ENCODE peak calls at places on chromosomes 6 and 20, in eight cellular contexts. D is mesendoderm; B is transverse colon; G is effector memory CD4-positive, alpha-beta T cell; W is thyroid gland; F is spleen; J is LNCaP clone FGC; Y is AG04450. C is an unnamed sample.

GRCh38 chr6:127366281-127367022 is 23.0 kb upstream of the ECHDC1 start:
- DNase-seq in J (no peak), D (peak; percentile 87), W (no peak), B (no peak), Y (peak; percentile 85), F (no peak), G (no peak), C (peak; percentile 93)

GRCh38 chr6:1103945-1104623 is 207.8 kb upstream of the FOXQ1 start:
- DNase-seq in D (peak; percentile 66), F (no peak), J (no peak), W (no peak), B (no peak), G (no peak), Y (no peak), C (no peak)

GRCh38 chr6:145199961-145200360 is 535.4 kb downstream of the EPM2A start:
- DNase-seq in J (no peak), B (no peak), Y (no peak), D (no peak), W (no peak), G (no peak), F (no peak), C (no peak)

GRCh38 chr6:22231616-22232015 is 65.2 kb downstream of the PRL start:
- DNase-seq in Y (no peak), F (no peak), W (no peak), J (no peak), B (no peak), D (no peak), G (no peak), C (no peak)

GRCh38 chr20:45783656-45784294 is 7.9 kb downstream of the WFDC3 start:
- DNase-seq in W (no peak), Y (no peak), G (no peak), B (peak; percentile 70), J (no peak), F (no peak), D (no peak), C (peak; percentile 73)

GRCh38 chr6:12849420-12850200 is 133.0 kb downstream of the PHACTR1 start:
- DNase-seq in B (no peak), G (no peak), D (no peak), J (no peak), Y (no peak), W (no peak), F (no peak), C (no peak)

GRCh38 chr20:63100401-63100925 is 93.7 kb upstream of the BHLHE23 start:
- DNase-seq in B (peak; percentile 5), W (no peak), D (no peak), J (no peak), G (no peak), F (peak; percentile 42), Y (no peak), C (no peak)

GRCh38 chr6:43396408-43397149 is 27.1 kb upstream of the ZNF318 start:
- DNase-seq in J (peak; percentile 59), W (peak; percentile 26), Y (no peak), D (no peak), G (no peak), B (no peak), F (no peak), C (peak; percentile 42)

GRCh38 chr6:98310408-98310807 is 524.0 kb upstream of the POU3F2 start:
- DNase-seq in Y (no peak), J (no peak), D (no peak), G (no peak), B (no peak), F (no peak), W (no peak), C (no peak)

GRCh38 chr6:25312034-25312620 is 33.0 kb downstream of the CARMIL1 start:
- DNase-seq in B (no peak), G (no peak), F (no peak), D (no peak), Y (no peak), J (no peak), W (no peak), C (no peak)

GRCh38 chr20:63320616-63321147 is 27.7 kb downstream of the COL20A1 start:
- DNase-seq in Y (no peak), B (no peak), G (no peak), D (no peak), F (no peak), W (no peak), J (no peak), C (no peak)

GRCh38 chr6:161498359-161498758 is 224.5 kb upstream of the AGPAT4 start:
- DNase-seq in Y (no peak), F (no peak), J (peak; percentile 32), B (no peak), G (no peak), W (no peak), D (peak; percentile 98), C (no peak)

GRCh38 chr20:62705626-62706025 is 3.0 kb upstream of the NTSR1 start:
- DNase-seq in F (no peak), G (no peak), J (no peak), Y (no peak), W (no peak), B (no peak), D (no peak), C (peak; percentile 37)

GRCh38 chr6:89997456-89998445 is 103.5 kb downstream of the GJA10 start:
- DNase-seq in B (peak; percentile 18), F (no peak), Y (no peak), W (peak; percentile 10), D (no peak), G (no peak), J (no peak), C (no peak)

GRCh38 chr6:162899148-162899547 is 171.4 kb downstream of the PACRG start:
- DNase-seq in W (no peak), F (no peak), B (no peak), G (no peak), Y (no peak), D (no peak), J (no peak), C (no peak)

GRCh38 chr6:163897669-163898068 is 483.2 kb downstream of the QKI start:
- DNase-seq in G (no peak), Y (no peak), W (no peak), D (no peak), F (no peak), B (no peak), J (no peak), C (no peak)

GRCh38 chr6:7727951-7728854 is 2.3 kb downstream of the BMP6 start:
- DNase-seq in B (peak; percentile 38), F (peak; percentile 78), Y (no peak), G (no peak), J (no peak), D (peak; percentile 65), W (no peak), C (no peak)

GRCh38 chr6:7727150-7727950 is 1.5 kb downstream of the BMP6 start:
- DNase-seq in G (no peak), W (no peak), B (no peak), J (no peak), D (peak; percentile 63), Y (no peak), F (peak; percentile 77), C (no peak)

GRCh38 chr6:7725849-7726415 is at the start of gene BMP6:
- DNase-seq in F (peak; percentile 95), G (peak; percentile 21), D (peak; percentile 95), W (peak; percentile 89), J (peak; percentile 65), Y (peak; percentile 20), B (peak; percentile 88), C (peak; percentile 78)

GRCh38 chr6:7725412-7725811 is 487 bp upstream of the BMP6 start:
- DNase-seq in D (no peak), Y (no peak), G (no peak), F (no peak), B (no peak), J (no peak), W (no peak), C (no peak)

GRCh38 chr6:7726416-7727149 is 684 bp downstream of the BMP6 start:
- DNase-seq in F (peak; percentile 82), Y (no peak), J (no peak), G (no peak), W (peak; percentile 24), D (peak; percentile 50), B (no peak), C (no peak)
- H3K4me3 ChIP-seq in F (peak overlapping the region; percentile 46), Y (peak overlapping the region; percentile 62), J (peak overlapping the region; percentile 52), G (peak overlapping the region; percentile 54), W (peak overlapping the region; percentile 52), D (no peak overlapping the region), B (peak overlapping the region; percentile 71), C (peak overlapping the region; percentile 71)

DNA sequence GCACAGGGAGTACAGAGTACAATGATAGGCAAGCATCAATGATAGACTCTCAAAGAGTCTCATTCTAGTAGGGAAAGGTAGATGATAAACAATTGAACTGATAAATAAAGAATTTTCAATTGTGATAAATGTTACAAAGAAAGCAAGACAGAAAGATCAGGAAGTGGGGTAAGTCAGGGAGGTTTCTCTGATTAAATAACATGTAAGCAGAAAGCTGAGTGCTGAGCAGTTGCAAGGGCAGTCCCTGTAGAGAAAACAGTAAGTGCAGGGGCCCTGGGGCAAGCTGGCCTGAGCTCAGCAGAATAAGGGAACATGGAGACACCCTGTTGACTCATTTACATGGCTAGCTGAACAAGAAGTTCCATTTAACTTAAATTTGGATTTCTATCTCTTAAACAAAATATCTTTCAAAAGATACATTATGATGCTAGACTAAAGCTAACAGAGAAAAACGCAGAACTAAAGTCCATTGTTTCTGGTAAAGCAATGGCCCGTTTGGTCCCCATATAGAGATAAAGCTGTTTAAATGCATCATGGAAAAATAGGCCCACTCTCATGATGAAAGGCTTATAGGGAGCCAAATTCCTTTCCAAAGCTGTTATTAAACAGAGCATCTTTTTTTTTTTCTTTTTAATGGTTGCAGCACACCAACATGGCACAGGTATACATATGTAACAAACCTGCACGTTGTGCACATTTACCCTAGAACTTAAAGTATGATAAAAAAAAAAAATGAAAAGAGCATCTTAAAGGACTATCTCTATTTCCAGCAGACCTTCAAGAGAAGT is 5.3 kb upstream of the TNFAIP3 start:
- DNase-seq in B (no peak), F (no peak), G (no peak), J (no peak), Y (no peak), W (no peak), D (no peak), C (no peak)
- H3K4me3 ChIP-seq in B (no peak overlapping the region), F (no peak overlapping the region), G (no peak overlapping the region), J (no peak overlapping the region), Y (no peak overlapping the region), W (no peak overlapping the region), D (no peak overlapping the region), C (no peak overlapping the region)

DNA sequence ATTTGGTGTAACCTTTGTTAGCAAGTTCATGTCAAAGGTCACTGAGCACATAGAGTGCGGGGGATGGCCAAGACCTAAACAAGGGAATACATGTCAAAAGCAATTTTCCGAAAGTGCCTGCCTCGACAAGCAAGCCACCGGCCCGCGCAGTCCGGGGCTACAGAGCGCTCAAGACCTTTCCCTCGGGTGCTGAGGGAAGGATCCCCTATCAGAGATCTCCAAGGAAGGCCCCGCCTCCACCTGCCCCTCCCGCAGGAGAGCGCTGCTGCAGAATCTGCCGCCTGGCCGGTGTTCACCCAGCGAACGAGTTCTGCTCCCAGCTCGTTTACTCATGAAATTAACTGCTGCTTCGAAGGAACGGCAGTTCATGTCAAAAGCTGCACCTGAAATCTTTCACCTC is 252.7 kb downstream of the BMP7 start:
- DNase-seq in B (no peak), Y (no peak), G (no peak), D (peak; percentile 71), F (no peak), J (peak; percentile 40), W (peak; percentile 37), C (no peak)
- H3K4me3 ChIP-seq in B (no peak overlapping the region), Y (no peak overlapping the region), G (no peak overlapping the region), D (no peak overlapping the region), F (no peak overlapping the region), J (peak overlapping the region; percentile 5), W (no peak overlapping the region), C (no peak overlapping the region)

GRCh38 chr6:37500294-37500608 is 558 bp upstream of the CCDC167 start:
- DNase-seq in Y (no peak), W (no peak), F (no peak), J (no peak), G (no peak), D (no peak), B (no peak), C (no peak)
- H3K4me3 ChIP-seq in Y (no peak overlapping the region), W (peak overlapping the region; percentile 42), F (no peak overlapping the region), J (peak overlapping the region; percentile 93), G (peak overlapping the region; percentile 86), D (no peak overlapping the region), B (peak overlapping the region; percentile 76), C (peak overlapping the region; percentile 62)

GRCh38 chr20:38855356-38855755 is 49.9 kb downstream of the PPP1R16B start:
- DNase-seq in W (no peak), F (no peak), D (no peak), J (no peak), G (no peak), Y (no peak), B (no peak), C (no peak)
- H3K4me3 ChIP-seq in W (no peak overlapping the region), F (no peak overlapping the region), D (no peak overlapping the region), J (no peak overlapping the region), G (no peak overlapping the region), Y (no peak overlapping the region), B (no peak overlapping the region), C (no peak overlapping the region)

C was measured in PC-9.